ENCODE peak calls at places on chromosomes 12 and 14, in six cellular contexts. T is activated gamma-delta T cell treated with Interleukin-2 at 50 U/mL for 16 hours; R is activated T-helper 2 cell treated with anti-CD3 and anti-CD28 coated beads, Interferon-gamma antibody, Interleukin-2, Interleukin-4, amounts not matched to agents 10 μg/mL and 5 μg/mL and 100 μg/mL, durations not matched to agents 14 hours and 24 hours and 36 hours; X is stimulated activated CD8-positive, alpha-beta memory T cell treated with anti-CD3 and anti-CD28 coated beads, Interleukin-2, amount 100 ng/mL, for 1 hour; D is mammary epithelial cell; M is activated CD4-positive, alpha-beta T cell treated with anti-CD3 and anti-CD28 coated beads, Interleukin-2, amount 10 ng/mL, durations not matched to agents 7 days and 5 days. G is an unnamed sample.

GRCh38 chr14:61965030-61965745 is 203.0 kb downstream of the SNAPC1 start:
- DNase-seq in M (no peak), X (no peak), R (no peak), T (no peak), D (peak), G (peak)

GRCh38 chr12:1833596-1834028 is 13.2 kb downstream of the LRTM2 start:
- DNase-seq in X (no peak), T (no peak), R (no peak), M (no peak), D (no peak), G (no peak)

GRCh38 chr12:4015225-4016076 is 142.3 kb upstream of the PARP11 start:
- DNase-seq in M (no peak), R (no peak), X (no peak), T (no peak), D (no peak), G (no peak)

GRCh38 chr12:131672311-131672940 is 38.5 kb upstream of the SFSWAP start:
- DNase-seq in R (no peak), D (no peak), T (no peak), X (no peak), M (no peak), G (no peak)

GRCh38 chr14:43399289-43399688 is 1107.8 kb downstream of the FSCB start:
- DNase-seq in D (no peak), M (no peak), T (no peak), R (no peak), X (no peak), G (no peak)

GRCh38 chr14:98756749-98757148 is 515.2 kb downstream of the BCL11B start:
- DNase-seq in D (no peak), X (no peak), T (no peak), M (no peak), R (no peak), G (no peak)

GRCh38 chr12:128802756-128803155 is 21.0 kb downstream of the SLC15A4 start:
- DNase-seq in T (no peak), R (no peak), X (no peak), M (no peak), D (no peak), G (no peak)

GRCh38 chr14:22397338-22397737 is 191.7 kb downstream of the DAD1 start:
- DNase-seq in R (no peak), M (no peak), T (no peak), X (no peak), D (no peak), G (no peak)

GRCh38 chr12:29710104-29710503 is 73.6 kb downstream of the TMTC1 start:
- DNase-seq in D (no peak), X (no peak), T (no peak), R (no peak), M (no peak), G (no peak)

GRCh38 chr12:76303365-76303764 is 44.9 kb downstream of the BBS10 start:
- DNase-seq in R (no peak), X (no peak), D (no peak), M (no peak), T (no peak), G (no peak)

G was measured in AG04450.